ENCODE peak calls at places on chromosomes 16 and 17, in six cellular contexts. W is GOT3; L is HCT116; F is stimulated activated CD4-positive, alpha-beta T cell treated with anti-CD3 and anti-CD28 coated beads, Interleukin-2, amount 100 ng/mL, for 24 hours; X is iris pigment epithelial cell; I is heart left ventricle. S is an unnamed sample.

GRCh38 chr16:28537964-28538732 is 626 bp downstream of the NUPR1 start:
- DNase-seq in F (no peak), W (no peak), I (peak; percentile 34), X (no peak), L (no peak), S (no peak)

GRCh38 chr17:46814446-46814845 is 4.0 kb downstream of the WNT3 start:
- DNase-seq in I (no peak), W (no peak), F (no peak), X (no peak), L (no peak), S (no peak)

GRCh38 chr17:1830288-1830687 is 483 bp downstream of the RPA1 start:
- DNase-seq in X (peak; percentile 10), L (no peak), I (no peak), W (no peak), F (no peak), S (no peak)

GRCh38 chr17:20133552-20133951 is 124.4 kb downstream of the SPECC1 start:
- DNase-seq in F (no peak), W (no peak), L (no peak), I (no peak), X (no peak), S (no peak)

GRCh38 chr17:39564201-39564828 is 43.4 kb downstream of the NEUROD2 start:
- DNase-seq in X (no peak), F (no peak), L (peak; percentile 8), I (no peak), W (no peak), S (no peak)

GRCh38 chr16:66824006-66824405 is 6.8 kb downstream of the NAE1 start:
- DNase-seq in I (no peak), L (no peak), W (no peak), F (no peak), X (peak; percentile 37), S (peak; percentile 16)

GRCh38 chr16:1538804-1539520 is 5.5 kb downstream of the TMEM204 start:
- DNase-seq in W (no peak), F (peak; percentile 44), L (no peak), I (peak; percentile 50), X (no peak), S (no peak)

GRCh38 chr17:58317421-58318064 is 11.1 kb downstream of the TSPOAP1 start:
- DNase-seq in L (peak; percentile 72), W (no peak), I (peak; percentile 30), X (peak; percentile 41), F (peak; percentile 67), S (peak; percentile 75)

GRCh38 chr17:4643676-4644075 is 2.2 kb upstream of the ALOX15 start:
- DNase-seq in I (no peak), L (no peak), F (no peak), W (no peak), X (no peak), S (no peak)

GRCh38 chr17:43401293-43401692 is 2.5 kb downstream of the ARL4D start:
- DNase-seq in I (no peak), X (peak; percentile 64), W (peak; percentile 34), L (no peak), F (no peak), S (peak; percentile 88)

GRCh38 chr17:6712854-6713129 is 377 bp downstream of the SLC13A5 start:
- DNase-seq in X (no peak), W (no peak), F (no peak), L (no peak), I (no peak), S (no peak)

GRCh38 chr17:245020-245419 is 63.6 kb upstream of the DOC2B start:
- DNase-seq in L (no peak), I (no peak), W (no peak), X (no peak), F (no peak), S (no peak)

GRCh38 chr16:5916711-5917191 is 819.2 kb upstream of the EEF2KMT start:
- DNase-seq in L (no peak), I (no peak), W (no peak), F (no peak), X (peak; percentile 2), S (no peak)

GRCh38 chr16:9159839-9160550 is 68.6 kb downstream of the HAPSTR1 start:
- DNase-seq in L (peak; percentile 75), F (peak; percentile 59), W (no peak), I (no peak), X (peak; percentile 75), S (peak; percentile 66)

GRCh38 chr16:49977427-49977826 is 47.6 kb upstream of the CNEP1R1 start:
- DNase-seq in I (no peak), F (no peak), X (no peak), L (no peak), W (no peak), S (no peak)

GRCh38 chr16:70481929-70482536 is 27.6 kb downstream of the FCSK start:
- DNase-seq in L (no peak), W (no peak), X (peak; percentile 32), F (no peak), I (no peak), S (peak; percentile 57)